ENCODE peak calls at places on chromosome 21, in seven cellular contexts. F, C, V, D, M, P and N are unnamed samples.

GRCh38 chr21:33121715-33122475 is 52.0 kb downstream of the OLIG1 start:
- DNase-seq in C (peak; percentile 3), D (peak; percentile 17), P (peak; percentile 93), F (no peak), V (peak; percentile 11), M (no peak), N (no peak)

GRCh38 chr21:38476385-38476784 is 21.9 kb downstream of the ERG start:
- DNase-seq in P (no peak), F (no peak), M (peak; percentile 33), C (no peak), D (peak; percentile 50), V (no peak), N (no peak)

GRCh38 chr21:35699360-35699759 is 361.0 kb downstream of the SETD4 start:
- DNase-seq in F (no peak), C (no peak), V (no peak), M (no peak), P (no peak), D (no peak), N (no peak)

GRCh38 chr21:44930543-44930981 is 9.3 kb upstream of the SLX9 start:
- DNase-seq in D (no peak), F (no peak), P (peak; percentile 71), C (no peak), V (no peak), M (peak; percentile 59), N (peak; percentile 57)

GRCh38 chr21:36065497-36066036 is 4.3 kb upstream of the CBR1 start:
- DNase-seq in P (no peak), D (peak; percentile 33), V (no peak), F (no peak), C (peak; percentile 33), M (no peak), N (no peak)

GRCh38 chr21:39483917-39484316 is 32.1 kb downstream of the SH3BGR start:
- DNase-seq in F (no peak), M (no peak), V (no peak), C (no peak), D (peak; percentile 43), P (no peak), N (no peak)

GRCh38 chr21:29342394-29342957 is 43.8 kb downstream of the BACH1 start:
- DNase-seq in D (peak; percentile 85), M (peak; percentile 79), V (no peak), F (peak; percentile 22), P (no peak), C (peak; percentile 89), N (peak; percentile 53)

GRCh38 chr21:29349702-29350101 is 51.0 kb downstream of the BACH1 start:
- DNase-seq in M (no peak), C (no peak), F (no peak), D (no peak), P (no peak), V (no peak), N (peak; percentile 55)

GRCh38 chr21:15406791-15407190 is 323.0 kb upstream of the USP25 start:
- DNase-seq in P (no peak), C (no peak), V (no peak), D (no peak), M (no peak), F (no peak), N (no peak)